ENCODE peak calls at places on chromosome 7, in nine cellular contexts. Y, E, A, D, Z, B, V, X and K are unnamed samples.
A peak's percentile ranks its signal among the peaks of the same experiment; 100 is the strongest.

GRCh38 chr7:98250789-98251188 is 1.2 kb downstream of the TECPR1 start:
- DNase-seq in Y (no peak), E (no peak), A (no peak), D (no peak), Z (peak; percentile 29), B (no peak), V (no peak), X (no peak), K (peak; percentile 4)

GRCh38 chr7:155509025-155509724 is 37.2 kb downstream of the CNPY1 start:
- DNase-seq in Y (no peak), E (no peak), A (no peak), D (no peak), Z (no peak), B (no peak), V (no peak), X (no peak), K (no peak)

GRCh38 chr7:137953692-137954470 is 48.0 kb downstream of the CREB3L2 start:
- DNase-seq in Y (no peak), E (no peak), A (no peak), D (peak; percentile 54), Z (no peak), B (peak; percentile 91), V (no peak), X (peak; percentile 43), K (peak; percentile 11)

GRCh38 chr7:45610660-45611299 is 36.6 kb downstream of the ADCY1 start:
- DNase-seq in Y (no peak), E (no peak), A (no peak), D (no peak), Z (no peak), B (no peak), V (no peak), X (no peak), K (no peak)

GRCh38 chr7:80385512-80385911 is 126.4 kb downstream of the GNAT3 start:
- DNase-seq in Y (no peak), E (no peak), A (no peak), D (no peak), Z (no peak), B (no peak), V (no peak), X (no peak), K (no peak)

GRCh38 chr7:129110575-129111376 is 33.7 kb upstream of the TSPAN33 start:
- DNase-seq in Y (no peak), E (no peak), A (peak; percentile 52), D (peak; percentile 68), Z (no peak), B (peak; percentile 24), V (no peak), X (peak; percentile 5), K (peak; percentile 4)

GRCh38 chr7:73645643-73646182 is 21.4 kb upstream of the MLXIPL start:
- DNase-seq in Y (no peak), E (peak; percentile 54), A (no peak), D (no peak), Z (no peak), B (no peak), V (no peak), X (no peak), K (no peak)

GRCh38 chr7:149104749-149105148 is 14.2 kb upstream of the ZNF786 start:
- DNase-seq in Y (no peak), E (no peak), A (no peak), D (no peak), Z (no peak), B (no peak), V (no peak), X (no peak), K (no peak)

GRCh38 chr7:97499204-97499603 is 232.7 kb upstream of the TAC1 start:
- DNase-seq in Y (no peak), E (peak; percentile 56), A (peak; percentile 51), D (peak; percentile 27), Z (no peak), B (peak; percentile 26), V (no peak), X (no peak), K (peak; percentile 1)

GRCh38 chr7:155776606-155777005 is 35.7 kb downstream of the SHH start:
- DNase-seq in Y (no peak), E (no peak), A (no peak), D (no peak), Z (no peak), B (no peak), V (no peak), X (no peak), K (no peak)

GRCh38 chr7:65325793-65326432 is 47.7 kb upstream of the ZNF92 start:
- DNase-seq in Y (no peak), E (peak; percentile 8), A (no peak), D (no peak), Z (no peak), B (no peak), V (no peak), X (no peak), K (no peak)

GRCh38 chr7:140316165-140316661 is 82.1 kb downstream of the SLC37A3 start:
- DNase-seq in Y (peak; percentile 82), E (no peak), A (peak; percentile 91), D (no peak), Z (no peak), B (no peak), V (peak; percentile 80), X (peak; percentile 95), K (no peak)

GRCh38 chr7:128869138-128869943 is 6.7 kb downstream of the ATP6V1F start:
- DNase-seq in Y (no peak), E (peak; percentile 29), A (no peak), D (no peak), Z (no peak), B (no peak), V (no peak), X (no peak), K (no peak)

GRCh38 chr7:30659312-30659711 is 22.9 kb downstream of the CRHR2 start:
- DNase-seq in Y (no peak), E (no peak), A (no peak), D (no peak), Z (no peak), B (no peak), V (peak; percentile 28), X (no peak), K (no peak)

GRCh38 chr7:20831451-20831850 is 44.8 kb upstream of the SP8 start:
- DNase-seq in Y (no peak), E (no peak), A (no peak), D (no peak), Z (no peak), B (no peak), V (no peak), X (no peak), K (no peak)

GRCh38 chr7:83415840-83416239 is 233.1 kb downstream of the SEMA3E start:
- DNase-seq in Y (no peak), E (no peak), A (no peak), D (no peak), Z (no peak), B (no peak), V (no peak), X (peak; percentile 8), K (no peak)

GRCh38 chr7:149854611-149855367 is 16.6 kb downstream of the ZNF862 start:
- DNase-seq in Y (peak; percentile 64), E (no peak), A (peak; percentile 49), D (peak; percentile 82), Z (no peak), B (no peak), V (no peak), X (no peak), K (peak; percentile 89)

GRCh38 chr7:90485734-90486316 is 16.4 kb downstream of the PTTG1IP2 start:
- DNase-seq in Y (no peak), E (no peak), A (no peak), D (no peak), Z (no peak), B (no peak), V (no peak), X (no peak), K (no peak)